ENCODE peak calls at places on chromosomes 11 and 22, in nine cellular contexts. L, Q, W, D, G, U, E, F and H are unnamed samples.
A peak's percentile ranks its signal among the peaks of the same experiment; 100 is the strongest.

GRCh38 chr11:62707277-62707771 is at the start of the genes BSCL2 and GNG3:
- DNase-seq in G (no peak), Q (no peak), E (no peak), W (no peak), U (no peak), D (no peak), L (no peak), F (peak; percentile 75), H (no peak)

GRCh38 chr22:25051073-25051472 is 98.6 kb downstream of the KIAA1671 start:
- DNase-seq in Q (no peak), E (no peak), L (no peak), G (no peak), D (no peak), F (no peak), W (no peak), U (no peak), H (no peak)

GRCh38 chr11:119533462-119533861 is 110.5 kb upstream of the THY1 start:
- DNase-seq in W (no peak), U (no peak), G (no peak), L (no peak), D (no peak), E (no peak), Q (no peak), F (no peak), H (no peak)

GRCh38 chr11:18956630-18957029 is 17.4 kb upstream of the MRGPRX1 start:
- DNase-seq in F (no peak), U (no peak), L (no peak), G (no peak), Q (no peak), E (no peak), W (no peak), D (no peak), H (no peak)

GRCh38 chr11:95078526-95078925 is 11.1 kb upstream of the ENDOD1 start:
- DNase-seq in Q (no peak), D (no peak), F (no peak), G (no peak), W (no peak), U (peak; percentile 76), L (no peak), E (no peak), H (no peak)

GRCh38 chr22:42651134-42651533 is 1.9 kb upstream of the CYB5R3 start:
- DNase-seq in U (peak; percentile 24), G (no peak), E (no peak), F (no peak), W (no peak), Q (no peak), D (no peak), L (no peak), H (no peak)

GRCh38 chr11:35040221-35040942 is 98.6 kb upstream of the CD44 start:
- DNase-seq in L (no peak), G (peak; percentile 74), D (no peak), E (no peak), U (peak; percentile 20), Q (peak; percentile 59), W (no peak), F (no peak), H (no peak)

GRCh38 chr22:19962909-19963806 is 21.5 kb upstream of the TXNRD2 start:
- DNase-seq in G (no peak), W (peak; percentile 64), D (peak; percentile 53), F (no peak), U (peak; percentile 2), L (no peak), E (no peak), Q (no peak), H (peak; percentile 35)

GRCh38 chr22:24095816-24096215 is 84.7 kb downstream of the CABIN1 start:
- DNase-seq in Q (no peak), D (no peak), E (no peak), G (no peak), W (no peak), L (no peak), U (no peak), F (no peak), H (no peak)

GRCh38 chr11:92475824-92476223 is 251.2 kb downstream of the FAT3 start:
- DNase-seq in G (no peak), W (no peak), L (no peak), E (no peak), U (no peak), Q (no peak), D (no peak), F (no peak), H (no peak)

GRCh38 chr11:111148116-111148515 is 97.4 kb upstream of the POU2AF2 start:
- DNase-seq in W (no peak), Q (no peak), E (no peak), F (no peak), L (no peak), G (no peak), U (no peak), D (no peak), H (no peak)

GRCh38 chr11:45761659-45762058 is 43.3 kb upstream of the SLC35C1 start:
- DNase-seq in W (no peak), D (no peak), U (no peak), F (no peak), E (no peak), G (no peak), Q (no peak), L (no peak), H (no peak)

GRCh38 chr22:31241200-31241599 is 29.1 kb downstream of the LIMK2 start:
- DNase-seq in W (peak; percentile 36), U (no peak), D (no peak), F (no peak), G (no peak), E (no peak), L (no peak), Q (no peak), H (no peak)

GRCh38 chr11:117972044-117972443 is 14.2 kb upstream of the IL10RA start:
- DNase-seq in E (no peak), G (no peak), D (no peak), L (no peak), F (no peak), W (no peak), Q (no peak), U (no peak), H (no peak)

GRCh38 chr22:20109411-20110358 is 6.2 kb upstream of the RANBP1 start:
- DNase-seq in E (peak; percentile 23), L (no peak), G (no peak), U (no peak), Q (no peak), W (no peak), F (no peak), D (no peak), H (no peak)

GRCh38 chr22:24417901-24418641 is 9.3 kb upstream of the ADORA2A start:
- DNase-seq in W (no peak), U (no peak), E (no peak), L (no peak), D (no peak), Q (no peak), F (no peak), G (no peak), H (no peak)

GRCh38 chr11:36155770-36156485 is 133.3 kb downstream of the COMMD9 start:
- DNase-seq in D (no peak), L (no peak), F (peak; percentile 31), U (peak; percentile 8), E (no peak), Q (no peak), W (no peak), G (no peak), H (no peak)

GRCh38 chr11:76984741-76985140 is 49.5 kb upstream of the B3GNT6 start:
- DNase-seq in L (no peak), G (no peak), Q (no peak), E (no peak), W (no peak), F (no peak), D (peak; percentile 4), U (no peak), H (no peak)

GRCh38 chr11:130215531-130216220 is 56.1 kb downstream of the ST14 start:
- DNase-seq in Q (no peak), U (no peak), D (no peak), W (no peak), G (no peak), F (no peak), L (no peak), E (no peak), H (no peak)

GRCh38 chr11:68328374-68329091 is 16.1 kb downstream of the LRP5 start:
- DNase-seq in G (no peak), D (no peak), W (peak; percentile 81), F (peak; percentile 60), E (peak; percentile 62), Q (no peak), U (no peak), L (no peak), H (peak; percentile 74)

GRCh38 chr11:45094958-45095690 is 51.3 kb upstream of the PRDM11 start:
- DNase-seq in D (no peak), L (no peak), E (no peak), U (no peak), W (no peak), F (no peak), Q (no peak), G (no peak), H (no peak)

GRCh38 chr11:32870676-32871075 is 21.9 kb upstream of the QSER1 start:
- DNase-seq in G (no peak), U (no peak), F (peak; percentile 0), Q (no peak), E (no peak), W (peak; percentile 39), D (no peak), L (peak; percentile 5), H (no peak)

GRCh38 chr11:12376259-12376971 is 956 bp upstream of the PARVA start:
- DNase-seq in F (no peak), U (peak; percentile 20), D (no peak), W (no peak), L (no peak), G (peak; percentile 31), Q (no peak), E (peak; percentile 56), H (no peak)

GRCh38 chr11:9758676-9759518 is 95.0 kb downstream of the SWAP70 start:
- DNase-seq in L (peak; percentile 38), F (peak; percentile 68), W (peak; percentile 68), Q (peak; percentile 18), U (peak; percentile 69), D (peak; percentile 13), E (peak; percentile 83), G (peak; percentile 78), H (no peak)

GRCh38 chr11:102430158-102430836 is 22.3 kb downstream of the TMEM123 start:
- DNase-seq in Q (no peak), D (no peak), E (no peak), F (no peak), U (no peak), L (no peak), W (no peak), G (no peak), H (no peak)

GRCh38 chr22:20056161-20056560 is 23.9 kb upstream of the DGCR8 start:
- DNase-seq in U (no peak), Q (no peak), D (no peak), L (no peak), W (no peak), F (no peak), E (no peak), G (no peak), H (no peak)

GRCh38 chr11:128898580-128899344 is 7.6 kb downstream of the KCNJ5 start:
- DNase-seq in D (no peak), G (no peak), U (no peak), W (no peak), E (no peak), L (no peak), F (no peak), Q (no peak), H (no peak)

GRCh38 chr11:112448806-112449205 is 188.1 kb upstream of the PLET1 start:
- DNase-seq in L (no peak), D (no peak), U (no peak), Q (no peak), G (no peak), F (no peak), W (no peak), E (no peak), H (no peak)

GRCh38 chr22:31082606-31083376 is 1.7 kb downstream of the SMTN start:
- DNase-seq in G (peak; percentile 66), F (peak; percentile 20), W (peak; percentile 71), Q (no peak), U (no peak), E (peak; percentile 83), D (no peak), L (no peak), H (no peak)

GRCh38 chr11:132126973-132127900 is 756.8 kb downstream of the NTM start:
- DNase-seq in G (peak; percentile 86), Q (no peak), L (no peak), E (peak; percentile 70), D (no peak), W (peak; percentile 16), U (peak; percentile 79), F (peak; percentile 18), H (no peak)

GRCh38 chr22:17912942-17913704 is 111.2 kb downstream of the MICAL3 start:
- DNase-seq in W (no peak), D (peak; percentile 50), F (no peak), G (no peak), L (no peak), U (no peak), Q (no peak), E (peak; percentile 40), H (no peak)